ENCODE peak calls at places on chromosome 22, in four cellular contexts. E is dorsolateral prefrontal cortex; I is stomach; T is naive thymus-derived CD4-positive, alpha-beta T cell. H is an unnamed sample.
A peak's percentile ranks its signal among the peaks of the same experiment; 100 is the strongest.

GRCh38 chr22:47599753-47600152 is 837.3 kb downstream of the TBC1D22A start:
- DNase-seq in T (no peak), I (peak; percentile 8), E (no peak), H (no peak)

GRCh38 chr22:32407332-32407731 is 4.7 kb downstream of the RTCB start:
- DNase-seq in E (no peak), T (no peak), I (no peak), H (no peak)

GRCh38 chr22:43923631-43924548 is at the start of gene PNPLA3:
- DNase-seq in T (peak; percentile 59), I (peak; percentile 90), E (peak; percentile 54), H (peak; percentile 96)

GRCh38 chr22:30882974-30883533 is 85.5 kb downstream of the MORC2 start:
- DNase-seq in T (no peak), E (no peak), I (no peak), H (no peak)

GRCh38 chr22:45997077-45997774 is 20.3 kb upstream of the WNT7B start:
- DNase-seq in I (peak; percentile 63), T (no peak), E (no peak), H (peak; percentile 89)

GRCh38 chr22:44925465-44926123 is 84.2 kb downstream of the PHF21B start:
- DNase-seq in I (no peak), T (no peak), E (no peak), H (no peak)

GRCh38 chr22:46045459-46046298 is 68.7 kb upstream of the WNT7B start:
- DNase-seq in E (peak; percentile 80), T (no peak), I (peak; percentile 58), H (peak; percentile 32)

GRCh38 chr22:37202706-37203105 is 9.6 kb downstream of the SSTR3 start:
- DNase-seq in I (no peak), E (no peak), T (no peak), H (no peak)

GRCh38 chr22:19960491-19961200 is 19.0 kb upstream of the TXNRD2 start:
- DNase-seq in E (no peak), T (no peak), I (no peak), H (no peak)

GRCh38 chr22:19571207-19571795 is 47.1 kb upstream of the CLDN5 start:
- DNase-seq in E (no peak), I (no peak), T (no peak), H (no peak)

GRCh38 chr22:37241351-37242142 is 2.5 kb downstream of the RAC2 start:
- DNase-seq in I (peak; percentile 45), T (no peak), E (no peak), H (no peak)

GRCh38 chr22:47300698-47301405 is 538.4 kb downstream of the TBC1D22A start:
- DNase-seq in E (peak; percentile 0), T (no peak), I (peak; percentile 15), H (no peak)

GRCh38 chr22:48204296-48204695 is 1441.8 kb downstream of the TBC1D22A start:
- DNase-seq in T (no peak), I (no peak), E (peak; percentile 3), H (peak; percentile 1)

GRCh38 chr22:46801826-46802607 is 39.6 kb downstream of the TBC1D22A start:
- DNase-seq in I (no peak), E (no peak), T (no peak), H (no peak)

GRCh38 chr22:30636226-30637077 is 871 bp downstream of the SLC35E4 start:
- DNase-seq in E (peak; percentile 32), T (peak; percentile 24), I (peak; percentile 28), H (no peak)

GRCh38 chr22:45577746-45578523 is 75.3 kb downstream of the FBLN1 start:
- DNase-seq in I (peak; percentile 84), T (peak; percentile 74), E (peak; percentile 78), H (peak; percentile 93)

GRCh38 chr22:41290262-41291221 is 4.6 kb upstream of the RANGAP1 start:
- DNase-seq in I (no peak), E (no peak), T (no peak), H (no peak)

GRCh38 chr22:25402501-25403283 is 161.8 kb upstream of the GRK3 start:
- DNase-seq in I (no peak), T (no peak), E (no peak), H (peak; percentile 54)

GRCh38 chr22:30754971-30755759 is 60.5 kb downstream of the OSBP2 start:
- DNase-seq in T (peak; percentile 18), E (peak; percentile 72), I (peak; percentile 62), H (peak; percentile 75)

GRCh38 chr22:46997311-46997970 is 235.0 kb downstream of the TBC1D22A start:
- DNase-seq in T (no peak), E (no peak), I (no peak), H (no peak)

GRCh38 chr22:47333625-47334024 is 571.2 kb downstream of the TBC1D22A start:
- DNase-seq in E (no peak), I (no peak), T (no peak), H (no peak)

GRCh38 chr22:19679476-19680099 is 34.7 kb upstream of the SEPTIN5 start:
- DNase-seq in T (peak; percentile 46), E (peak; percentile 26), I (peak; percentile 60), H (peak; percentile 55)

GRCh38 chr22:45977551-45978274 is 751 bp upstream of the WNT7B start:
- DNase-seq in I (no peak), T (no peak), E (no peak), H (no peak)

GRCh38 chr22:30823015-30823370 is 128.3 kb downstream of the OSBP2 start:
- DNase-seq in E (peak; percentile 48), T (no peak), I (no peak), H (no peak)

GRCh38 chr22:48676266-48677167 is 1151.2 kb downstream of the BRD1 start:
- DNase-seq in T (no peak), I (no peak), E (no peak), H (no peak)

GRCh38 chr22:19554834-19555404 is 30.7 kb upstream of the CLDN5 start:
- DNase-seq in I (no peak), T (no peak), E (no peak), H (no peak)

GRCh38 chr22:20223421-20224245 is 44.5 kb downstream of the RTN4R start:
- DNase-seq in T (no peak), I (no peak), E (no peak), H (no peak)

GRCh38 chr22:39946571-39947407 is 13.4 kb upstream of the TMA7B start:
- DNase-seq in T (no peak), E (no peak), I (no peak), H (peak; percentile 81)

GRCh38 chr22:37607912-37608476 is 640 bp upstream of the GGA1 start:
- DNase-seq in T (no peak), I (no peak), E (no peak), H (no peak)

GRCh38 chr22:20951932-20952380 is 15.1 kb upstream of the AIFM3 start:
- DNase-seq in I (no peak), E (no peak), T (no peak), H (no peak)

GRCh38 chr22:38843716-38844660 is at the start of gene NPTXR:
- DNase-seq in T (peak; percentile 46), E (peak; percentile 67), I (peak; percentile 62), H (peak; percentile 49)

GRCh38 chr22:38845368-38845740 is 1.5 kb upstream of the NPTXR start:
- DNase-seq in T (no peak), E (no peak), I (no peak), H (no peak)

GRCh38 chr22:38843201-38843715 is 570 bp downstream of the NPTXR start:
- DNase-seq in E (no peak), T (peak; percentile 64), I (peak; percentile 38), H (peak; percentile 32)

GRCh38 chr22:38842512-38843200 is 1.2 kb downstream of the NPTXR start:
- DNase-seq in T (no peak), I (no peak), E (no peak), H (no peak)

DNA sequence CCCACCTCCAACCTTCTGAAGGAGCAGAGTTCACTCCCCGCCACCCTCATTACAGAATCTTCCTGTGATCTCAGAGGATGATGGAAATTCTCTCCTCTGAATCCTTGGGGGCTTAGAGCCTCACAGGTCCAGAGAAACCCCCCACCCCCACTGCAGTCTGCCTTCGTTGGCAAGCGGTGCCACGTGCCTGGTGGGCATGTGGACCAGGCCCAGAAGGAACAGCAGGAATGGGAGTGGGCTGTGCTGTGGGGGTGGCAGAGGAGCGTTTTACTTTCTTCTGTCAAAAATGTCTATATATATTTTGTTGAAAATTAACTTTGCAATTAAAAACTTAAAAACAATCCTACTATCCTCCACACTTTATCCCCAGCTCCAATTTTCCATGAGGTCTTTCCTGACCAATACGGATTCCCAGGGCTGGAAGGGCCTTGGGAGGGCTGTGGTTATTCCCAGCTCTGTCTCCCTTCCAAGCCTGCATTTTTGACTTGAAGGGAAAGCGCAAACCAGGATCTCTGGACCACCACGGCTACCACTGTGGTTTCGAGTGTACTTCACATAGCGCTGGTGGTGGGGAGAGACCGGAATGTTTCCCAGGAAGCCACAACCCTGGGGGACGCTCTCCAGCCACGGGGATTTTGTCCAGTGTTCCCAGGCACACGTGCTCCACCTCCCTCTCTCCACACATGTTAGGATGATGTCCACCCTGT is 986 bp upstream of the NPTXR start:
- DNase-seq in I (no peak), E (no peak), T (no peak), H (no peak)
- H3K4me3 ChIP-seq in I (no peak overlapping the region), E (no peak overlapping the region), T (no peak overlapping the region), H (no peak overlapping the region)

DNA sequence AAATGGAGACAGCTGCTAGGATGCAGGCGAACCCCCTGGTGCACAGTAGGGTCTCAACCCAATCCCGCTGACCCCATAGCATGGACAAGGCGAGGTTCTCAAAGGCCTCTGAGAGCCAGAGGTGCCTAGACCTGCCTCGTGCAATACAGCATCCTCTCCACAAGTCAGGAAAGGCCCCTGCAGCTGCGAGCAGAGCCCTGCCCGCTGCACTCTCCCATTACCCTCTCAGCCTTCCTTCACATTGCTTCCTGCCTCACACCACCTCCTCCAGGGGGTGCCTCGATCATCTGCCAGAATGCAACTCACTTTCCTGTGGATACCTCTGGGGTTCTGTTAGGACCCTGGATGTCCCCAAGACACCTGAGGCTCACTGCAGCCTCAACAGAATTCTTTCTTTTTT is 42.8 kb upstream of the TCF20 start:
- DNase-seq in I (no peak), E (no peak), T (no peak), H (no peak)
- H3K27me3 ChIP-seq in I (no peaks in the 10 kb centered on the region), E (no peaks in the 10 kb centered on the region), T (no peaks in the 10 kb centered on the region), H (no peaks in the 10 kb centered on the region)

DNA sequence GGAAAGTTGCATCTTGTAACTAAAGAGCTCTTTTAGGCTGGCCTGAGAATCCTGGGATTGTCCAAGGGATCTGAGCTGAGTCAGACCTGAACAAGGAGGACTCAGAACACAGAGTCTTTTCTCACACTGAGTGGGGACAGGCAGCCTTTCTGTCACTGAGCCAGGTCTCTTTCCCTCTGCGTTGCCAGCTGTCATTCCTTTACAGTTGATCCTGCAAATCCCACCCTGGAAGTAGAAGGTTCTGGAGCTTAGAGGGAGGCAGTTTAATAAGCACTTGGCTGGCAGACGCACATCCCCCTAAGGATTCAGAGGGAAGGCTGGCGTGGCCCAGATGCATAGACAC is 76.3 kb upstream of the SUSD2 start:
- DNase-seq in I (no peak), E (peak; percentile 70), T (no peak), H (peak; percentile 42)
- H3K27ac ChIP-seq in I (peak overlapping the region; percentile 26), E (peak overlapping the region; percentile 85), T (no peak overlapping the region), H (peak overlapping the region; percentile 23)

GRCh38 chr22:26735019-26735409 is 77.6 kb downstream of the MIAT start:
- DNase-seq in I (no peak), T (no peak), E (no peak), H (no peak)

GRCh38 chr22:26734339-26735018 is 77.1 kb downstream of the MIAT start:
- DNase-seq in T (no peak), I (no peak), E (no peak), H (no peak)

GRCh38 chr22:26737262-26737661 is 79.9 kb downstream of the MIAT start:
- DNase-seq in E (no peak), I (no peak), T (no peak), H (no peak)

DNA sequence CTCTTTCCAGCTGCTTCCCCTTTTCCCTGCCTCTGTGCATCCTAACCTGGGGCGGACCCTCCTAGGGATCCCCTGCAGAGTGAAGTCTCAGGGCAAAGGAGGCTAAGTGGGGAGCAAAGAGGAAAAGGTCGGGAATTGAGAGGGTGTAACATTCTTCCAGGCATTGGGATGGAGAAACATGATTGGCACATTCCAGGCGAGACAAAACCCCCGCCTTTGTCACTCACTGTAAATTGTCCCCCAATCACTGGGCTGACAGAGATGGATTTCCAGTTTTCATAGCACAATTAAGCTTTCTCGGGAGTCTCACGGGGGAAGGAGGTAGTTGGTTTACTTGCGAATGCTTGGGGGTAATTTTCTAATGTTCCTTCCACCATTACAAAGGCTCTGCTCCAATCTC is 74.9 kb downstream of the MIAT start:
- DNase-seq in T (no peak), I (no peak), E (no peak), H (no peak)
- H3K4me3 ChIP-seq in T (no peak overlapping the region), I (no peak overlapping the region), E (no peak overlapping the region), H (no peak overlapping the region)

H was measured in testis.